ENCODE peak calls at places on chromosomes 16 and 17, in six cellular contexts. J, H, T, N, W and P are unnamed samples.

GRCh38 chr17:15971882-15972281 is 27.0 kb downstream of the ADORA2B start:
- DNase-seq in J (peak; percentile 41), H (no peak), T (no peak), N (no peak), W (no peak), P (no peak)

GRCh38 chr17:3770471-3770870 is 30.5 kb downstream of the ITGAE start:
- DNase-seq in J (no peak), H (no peak), T (peak; percentile 46), N (no peak), W (no peak), P (no peak)

GRCh38 chr17:11309033-11309432 is 68.0 kb downstream of the SHISA6 start:
- DNase-seq in J (no peak), H (no peak), T (no peak), N (no peak), W (no peak), P (no peak)

GRCh38 chr16:11053916-11054460 is 109.6 kb downstream of the CLEC16A start:
- DNase-seq in J (no peak), H (no peak), T (no peak), N (no peak), W (no peak), P (no peak)

GRCh38 chr16:66619534-66620418 is 15.3 kb downstream of the CMTM3 start:
- DNase-seq in J (peak; percentile 75), H (no peak), T (no peak), N (no peak), W (no peak), P (no peak)

GRCh38 chr17:19648475-19649406 is at the start of gene ALDH3A2:
- DNase-seq in J (peak; percentile 55), H (peak; percentile 96), T (peak; percentile 97), N (peak; percentile 94), W (peak; percentile 94), P (peak; percentile 97)

GRCh38 chr17:71202449-71202848 is 918.4 kb upstream of the SOX9 start:
- DNase-seq in J (no peak), H (no peak), T (no peak), N (no peak), W (no peak), P (no peak)

GRCh38 chr16:24670623-24671454 is 58.6 kb upstream of the TNRC6A start:
- DNase-seq in J (no peak), H (no peak), T (peak; percentile 29), N (peak; percentile 59), W (peak; percentile 64), P (peak; percentile 50)

GRCh38 chr17:53313746-53314145 is 509.0 kb upstream of the KIF2B start:
- DNase-seq in J (no peak), H (no peak), T (no peak), N (no peak), W (no peak), P (no peak)

GRCh38 chr16:997440-998051 is 16.0 kb downstream of the SOX8 start:
- DNase-seq in J (no peak), H (peak; percentile 79), T (peak; percentile 26), N (peak; percentile 68), W (no peak), P (no peak)

GRCh38 chr16:81731636-81732035 is 47.5 kb upstream of the PLCG2 start:
- DNase-seq in J (no peak), H (no peak), T (no peak), N (no peak), W (no peak), P (no peak)

GRCh38 chr17:43220511-43221125 is 7.8 kb downstream of the CCDC200 start:
- DNase-seq in J (no peak), H (no peak), T (no peak), N (no peak), W (peak; percentile 30), P (no peak)

GRCh38 chr17:75352079-75352569 is 53.4 kb downstream of the GRB2 start:
- DNase-seq in J (peak; percentile 74), H (no peak), T (no peak), N (no peak), W (peak; percentile 57), P (no peak)

GRCh38 chr17:64682261-64683181 is 20.4 kb upstream of the SMURF2 start:
- DNase-seq in J (no peak), H (no peak), T (no peak), N (peak; percentile 62), W (no peak), P (no peak)

GRCh38 chr16:50083996-50084395 is 18.2 kb downstream of the HEATR3 start:
- DNase-seq in J (no peak), H (no peak), T (no peak), N (no peak), W (no peak), P (no peak)

GRCh38 chr17:62892870-62893338 is 73.1 kb upstream of the TANC2 start:
- DNase-seq in J (no peak), H (peak; percentile 71), T (peak; percentile 35), N (peak; percentile 83), W (no peak), P (no peak)

GRCh38 chr17:29760279-29760721 is 137.6 kb upstream of the CORO6 start:
- DNase-seq in J (no peak), H (no peak), T (peak; percentile 29), N (peak; percentile 57), W (no peak), P (no peak)

GRCh38 chr16:70743791-70744190 is 57.2 kb downstream of the VAC14 start:
- DNase-seq in J (no peak), H (no peak), T (no peak), N (no peak), W (no peak), P (no peak)

GRCh38 chr16:77409311-77409710 is 25.5 kb downstream of the ADAMTS18 start:
- DNase-seq in J (no peak), H (no peak), T (no peak), N (peak; percentile 48), W (no peak), P (no peak)

GRCh38 chr16:87558682-87559081 is 43.6 kb upstream of the JPH3 start:
- DNase-seq in J (no peak), H (no peak), T (no peak), N (no peak), W (no peak), P (no peak)

GRCh38 chr16:65068151-65068740 is 53.6 kb downstream of the CDH11 start:
- DNase-seq in J (no peak), H (no peak), T (no peak), N (no peak), W (no peak), P (no peak)

GRCh38 chr16:11100239-11100750 is 155.7 kb downstream of the SOCS1 start:
- DNase-seq in J (peak; percentile 91), H (peak; percentile 33), T (peak; percentile 53), N (peak; percentile 99), W (peak; percentile 60), P (no peak)

GRCh38 chr16:79482011-79482410 is 118.5 kb downstream of the MAF start:
- DNase-seq in J (no peak), H (no peak), T (no peak), N (no peak), W (no peak), P (no peak)

GRCh38 chr17:12928736-12929135 is 89.1 kb downstream of the ELAC2 start:
- DNase-seq in J (no peak), H (no peak), T (no peak), N (no peak), W (no peak), P (no peak)

GRCh38 chr17:1034652-1035210 is 37.8 kb downstream of the TIMM22 start:
- DNase-seq in J (no peak), H (no peak), T (no peak), N (no peak), W (no peak), P (no peak)

GRCh38 chr16:17311333-17312099 is 159.2 kb downstream of the XYLT1 start:
- DNase-seq in J (no peak), H (no peak), T (no peak), N (no peak), W (no peak), P (no peak)

GRCh38 chr16:27374794-27375499 is 27.0 kb upstream of the IL21R start:
- DNase-seq in J (peak; percentile 70), H (peak; percentile 35), T (peak; percentile 58), N (peak; percentile 83), W (peak; percentile 93), P (no peak)

GRCh38 chr17:880074-880870 is 98.1 kb downstream of the MRM3 start:
- DNase-seq in J (no peak), H (peak; percentile 67), T (no peak), N (peak; percentile 89), W (no peak), P (no peak)

GRCh38 chr17:36195474-36196098 is 972 bp downstream of the CCL3L1 start:
- DNase-seq in J (no peak), H (no peak), T (no peak), N (no peak), W (no peak), P (no peak)
- TF ChIP-seq POLR2AphosphoS5 in J (no peak), H (no peak), T (no peak), N (no peak), W (no peak), P (no peak)

GRCh38 chr17:73394523-73395450 is 83.0 kb upstream of the CDC42EP4 start:
- DNase-seq in J (no peak), H (no peak), T (no peak), N (no peak), W (no peak), P (no peak)
- TF ChIP-seq POLR2A in J (no peak), H (no peak), T (no peak), N (no peak), W (no peak), P (no peak)

GRCh38 chr16:86093801-86094750 is 195.1 kb downstream of the IRF8 start:
- DNase-seq in J (no peak), H (no peak), T (peak; percentile 4), N (no peak), W (no peak), P (no peak)
- TF ChIP-seq POLR2AphosphoS5 in J (no peak), H (no peak), T (no peak), N (no peak), W (no peak), P (no peak)

GRCh38 chr17:81097134-81097942 is 62.4 kb downstream of the BAIAP2 start:
- DNase-seq in J (peak; percentile 93), H (peak; percentile 57), T (peak; percentile 68), N (peak; percentile 79), W (peak; percentile 84), P (no peak)
- TF ChIP-seq POLR2A in J (peak; percentile 36), H (no peak), T (no peak), N (no peak), W (no peak), P (no peak)

DNA sequence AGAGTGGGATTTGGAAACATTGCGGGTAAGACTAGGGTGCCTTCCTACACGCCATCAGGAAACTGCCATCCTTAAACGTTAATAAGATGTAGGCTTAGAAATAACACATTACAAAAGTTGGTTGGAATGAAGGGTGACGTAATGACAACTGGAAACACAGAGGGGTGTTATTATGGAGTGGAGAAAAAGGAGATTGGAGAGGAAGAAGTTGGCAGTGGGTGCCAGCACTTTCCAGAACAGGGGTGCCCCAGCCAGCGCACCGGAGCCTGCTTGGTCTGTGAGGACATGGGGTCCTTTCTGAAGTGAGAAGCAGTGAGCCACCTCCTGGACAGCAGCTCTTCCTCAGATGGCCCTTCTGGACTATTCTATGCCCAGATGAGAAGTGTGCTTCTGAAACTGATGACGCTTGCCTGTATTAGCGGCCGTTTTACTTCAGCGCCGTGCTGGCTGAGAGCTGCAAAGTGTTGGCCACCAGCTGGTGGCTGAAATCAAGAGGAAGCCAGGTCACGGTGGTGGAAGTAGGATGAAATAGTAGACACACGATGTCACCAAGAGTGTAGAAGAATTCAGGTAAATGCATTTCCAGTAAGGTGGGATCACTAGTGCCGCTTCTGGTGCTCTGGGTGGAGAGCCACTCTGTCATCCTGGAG is 244.8 kb downstream of the NTN1 start:
- DNase-seq in J (no peak), H (no peak), T (no peak), N (no peak), W (no peak), P (no peak)
- TF ChIP-seq POLR2AphosphoS5 in J (no peak), H (no peak), T (no peak), N (no peak), W (no peak), P (no peak)